ENCODE peak calls at places on chromosomes 13 and 19, in ten cellular contexts. K is astrocyte; Q is foreskin fibroblast; T is Peyer's patch; I is esophagus squamous epithelium; Z is activated effector memory CD4-positive, alpha-beta T cell treated with Interleukin-2 at 50 U/mL for 16 hours; J is T-helper 1 cell; B is HL-60; S is H4; E is activated CD8-positive, alpha-beta memory T cell treated with anti-CD3 and anti-CD28 coated beads for 1 hour. D is an unnamed sample.
A peak's percentile ranks its signal among the peaks of the same experiment; 100 is the strongest.

GRCh38 chr19:2587001-2587719 is 111.2 kb downstream of the GADD45B start:
- DNase-seq in K (no peak), Q (no peak), T (no peak), I (no peak), Z (no peak), J (no peak), B (no peak), S (no peak), E (no peak), D (no peak)

GRCh38 chr13:76213423-76213904 is 577.3 kb downstream of the LMO7 start:
- DNase-seq in K (no peak), Q (no peak), T (no peak), I (no peak), Z (no peak), J (no peak), B (no peak), S (no peak), E (no peak), D (no peak)

GRCh38 chr19:10155834-10156233 is 36.1 kb upstream of the EIF3G start:
- DNase-seq in K (no peak), Q (peak; percentile 28), T (no peak), I (no peak), Z (no peak), J (no peak), B (no peak), S (no peak), E (no peak), D (no peak)

GRCh38 chr19:46813570-46814358 is 25.4 kb upstream of the SLC1A5 start:
- DNase-seq in K (peak; percentile 16), Q (no peak), T (no peak), I (no peak), Z (no peak), J (no peak), B (no peak), S (peak; percentile 45), E (no peak), D (peak; percentile 29)

GRCh38 chr13:87287721-87288120 is 383.4 kb upstream of the SLITRK5 start:
- DNase-seq in K (no peak), Q (no peak), T (no peak), I (no peak), Z (no peak), J (no peak), B (no peak), S (no peak), E (no peak), D (no peak)

GRCh38 chr13:52882803-52883202 is 34.4 kb upstream of the PCDH8 start:
- DNase-seq in K (no peak), Q (no peak), T (no peak), I (no peak), Z (no peak), J (no peak), B (no peak), S (no peak), E (no peak), D (no peak)

GRCh38 chr13:35836476-35836875 is 294.7 kb downstream of the DCLK1 start:
- DNase-seq in K (no peak), Q (no peak), T (no peak), I (no peak), Z (no peak), J (no peak), B (no peak), S (no peak), E (no peak), D (peak; percentile 43)

GRCh38 chr19:32870154-32870573 is 597 bp upstream of the SLC7A9 start:
- DNase-seq in K (no peak), Q (no peak), T (no peak), I (no peak), Z (no peak), J (no peak), B (no peak), S (no peak), E (no peak), D (no peak)

GRCh38 chr13:106183410-106184128 is 351.9 kb downstream of the EFNB2 start:
- DNase-seq in K (no peak), Q (no peak), T (no peak), I (no peak), Z (no peak), J (no peak), B (no peak), S (no peak), E (no peak), D (no peak)

GRCh38 chr19:28290963-28291657 is 921.8 kb downstream of the UQCRFS1 start:
- DNase-seq in K (no peak), Q (no peak), T (no peak), I (no peak), Z (no peak), J (no peak), B (no peak), S (no peak), E (no peak), D (no peak)

D was measured in AG08395.